ENCODE peak calls at places on chromosomes 3 and 15, in five cellular contexts. One of them, this sample, is unnamed.

GRCh38 chr3:110296885-110297284 is 774.7 kb upstream of the NECTIN3 start:
- DNase-seq in ureter: no peak
- DNase-seq in pons: no peak
- DNase-seq in B cell: no peak
- DNase-seq in NCI-H2081: no peak
- DNase-seq in this sample: no peak

GRCh38 chr15:49428392-49429095 is 5.5 kb downstream of the FGF7 start:
- DNase-seq in ureter: no peak
- DNase-seq in pons: no peak
- DNase-seq in B cell: no peak
- DNase-seq in NCI-H2081: no peak
- DNase-seq in this sample: no peak

GRCh38 chr3:4462641-4463040 is 4.4 kb downstream of the SUMF1 start:
- DNase-seq in ureter: no peak
- DNase-seq in pons: no peak
- DNase-seq in B cell: no peak
- DNase-seq in NCI-H2081: no peak
- DNase-seq in this sample: no peak

GRCh38 chr15:72856549-72857040 is 73.0 kb upstream of the ADPGK start:
- DNase-seq in ureter: peak
- DNase-seq in pons: no peak
- DNase-seq in B cell: no peak
- DNase-seq in NCI-H2081: no peak
- DNase-seq in this sample: no peak

GRCh38 chr3:94246136-94246535 is 183.3 kb downstream of the NSUN3 start:
- DNase-seq in ureter: no peak
- DNase-seq in pons: no peak
- DNase-seq in B cell: no peak
- DNase-seq in NCI-H2081: no peak
- DNase-seq in this sample: no peak

GRCh38 chr15:64464271-64465005 is 4.1 kb downstream of the ZNF609 start:
- DNase-seq in ureter: no peak
- DNase-seq in pons: no peak
- DNase-seq in B cell: no peak
- DNase-seq in NCI-H2081: peak
- DNase-seq in this sample: peak

GRCh38 chr3:85330071-85330470 is 371.3 kb downstream of the CADM2 start:
- DNase-seq in ureter: no peak
- DNase-seq in pons: no peak
- DNase-seq in B cell: no peak
- DNase-seq in NCI-H2081: no peak
- DNase-seq in this sample: no peak

GRCh38 chr15:83206971-83207621 is 527 bp downstream of the HDGFL3 start:
- DNase-seq in ureter: peak
- DNase-seq in pons: no peak
- DNase-seq in B cell: peak
- DNase-seq in NCI-H2081: peak
- DNase-seq in this sample: peak

GRCh38 chr3:122555275-122556071 is 8.6 kb downstream of the PARP9 start:
- DNase-seq in ureter: no peak
- DNase-seq in pons: no peak
- DNase-seq in B cell: no peak
- DNase-seq in NCI-H2081: no peak
- DNase-seq in this sample: no peak

GRCh38 chr3:39065197-39065596 is 13.4 kb downstream of the WDR48 start:
- DNase-seq in ureter: no peak
- DNase-seq in pons: peak
- DNase-seq in B cell: peak
- DNase-seq in NCI-H2081: no peak
- DNase-seq in this sample: peak